ENCODE peak calls at places on chromosomes 13 and 19, in six cellular contexts. One of them, this sample, is unnamed.
A peak's percentile ranks its signal among the peaks of the same experiment; 100 is the strongest.

GRCh38 chr13:50448535-50448981 is 394.9 kb downstream of the DLEU7 start:
- DNase-seq in suprapubic skin: no peak
- DNase-seq in K562: no peak
- DNase-seq in mammary epithelial cell: peak; percentile 60
- DNase-seq in lung: no peak
- DNase-seq in transverse colon: no peak
- DNase-seq in this sample: no peak

GRCh38 chr19:6662692-6663091 is 7.3 kb downstream of the TNFSF14 start:
- DNase-seq in suprapubic skin: no peak
- DNase-seq in K562: no peak
- DNase-seq in mammary epithelial cell: no peak
- DNase-seq in lung: no peak
- DNase-seq in transverse colon: no peak
- DNase-seq in this sample: no peak

GRCh38 chr19:35090795-35091214 is 24.8 kb upstream of the FXYD3 start:
- DNase-seq in suprapubic skin: no peak
- DNase-seq in K562: no peak
- DNase-seq in mammary epithelial cell: no peak
- DNase-seq in lung: no peak
- DNase-seq in transverse colon: no peak
- DNase-seq in this sample: no peak

GRCh38 chr13:79549355-79550106 is 68.6 kb downstream of the NDFIP2 start:
- DNase-seq in suprapubic skin: no peak
- DNase-seq in K562: no peak
- DNase-seq in mammary epithelial cell: no peak
- DNase-seq in lung: no peak
- DNase-seq in transverse colon: no peak
- DNase-seq in this sample: no peak

GRCh38 chr13:86731987-86732386 is 932.8 kb upstream of the SLITRK6 start:
- DNase-seq in suprapubic skin: no peak
- DNase-seq in K562: no peak
- DNase-seq in mammary epithelial cell: no peak
- DNase-seq in lung: no peak
- DNase-seq in transverse colon: no peak
- DNase-seq in this sample: no peak

GRCh38 chr13:106151056-106151699 is 384.3 kb downstream of the EFNB2 start:
- DNase-seq in suprapubic skin: no peak
- DNase-seq in K562: no peak
- DNase-seq in mammary epithelial cell: peak; percentile 99
- DNase-seq in lung: no peak
- DNase-seq in transverse colon: peak; percentile 37
- DNase-seq in this sample: no peak

GRCh38 chr19:12603714-12604113 is 6.9 kb downstream of the ZNF490 start:
- DNase-seq in suprapubic skin: no peak
- DNase-seq in K562: no peak
- DNase-seq in mammary epithelial cell: no peak
- DNase-seq in lung: no peak
- DNase-seq in transverse colon: peak; percentile 17
- DNase-seq in this sample: peak; percentile 12

GRCh38 chr13:82672248-82672647 is 1210.0 kb downstream of the SLITRK1 start:
- DNase-seq in suprapubic skin: no peak
- DNase-seq in K562: no peak
- DNase-seq in mammary epithelial cell: no peak
- DNase-seq in lung: no peak
- DNase-seq in transverse colon: no peak
- DNase-seq in this sample: no peak

GRCh38 chr13:29878101-29878500 is 27.7 kb upstream of the UBL3 start:
- DNase-seq in suprapubic skin: no peak
- DNase-seq in K562: no peak
- DNase-seq in mammary epithelial cell: no peak
- DNase-seq in lung: no peak
- DNase-seq in transverse colon: no peak
- DNase-seq in this sample: no peak

GRCh38 chr19:8161135-8161646 is 11.8 kb upstream of the FBN3 start:
- DNase-seq in suprapubic skin: no peak
- DNase-seq in K562: peak; percentile 81
- DNase-seq in mammary epithelial cell: peak; percentile 27
- DNase-seq in lung: peak; percentile 41
- DNase-seq in transverse colon: no peak
- DNase-seq in this sample: peak; percentile 72

GRCh38 chr13:48412100-48412556 is 785 bp downstream of the LPAR6 start:
- DNase-seq in suprapubic skin: no peak
- DNase-seq in K562: no peak
- DNase-seq in mammary epithelial cell: peak; percentile 25
- DNase-seq in lung: no peak
- DNase-seq in transverse colon: no peak
- DNase-seq in this sample: no peak

GRCh38 chr13:111228262-111229144 is 91.9 kb upstream of the TEX29 start:
- DNase-seq in suprapubic skin: no peak
- DNase-seq in K562: no peak
- DNase-seq in mammary epithelial cell: no peak
- DNase-seq in lung: no peak
- DNase-seq in transverse colon: no peak
- DNase-seq in this sample: no peak

GRCh38 chr19:47633516-47633915 is 24.6 kb downstream of the BICRA start:
- DNase-seq in suprapubic skin: no peak
- DNase-seq in K562: no peak
- DNase-seq in mammary epithelial cell: peak; percentile 86
- DNase-seq in lung: no peak
- DNase-seq in transverse colon: no peak
- DNase-seq in this sample: no peak

GRCh38 chr19:49109569-49110233 is 4.5 kb upstream of the LIN7B start:
- DNase-seq in suprapubic skin: no peak
- DNase-seq in K562: no peak
- DNase-seq in mammary epithelial cell: no peak
- DNase-seq in lung: no peak
- DNase-seq in transverse colon: no peak
- DNase-seq in this sample: no peak

GRCh38 chr13:20159646-20160345 is 1.1 kb downstream of the GJA3 start:
- DNase-seq in suprapubic skin: no peak
- DNase-seq in K562: no peak
- DNase-seq in mammary epithelial cell: no peak
- DNase-seq in lung: no peak
- DNase-seq in transverse colon: no peak
- DNase-seq in this sample: no peak

GRCh38 chr13:34587586-34587985 is 354.5 kb upstream of the NBEA start:
- DNase-seq in suprapubic skin: no peak
- DNase-seq in K562: no peak
- DNase-seq in mammary epithelial cell: no peak
- DNase-seq in lung: no peak
- DNase-seq in transverse colon: no peak
- DNase-seq in this sample: no peak

GRCh38 chr13:94112227-94112626 is 367.3 kb downstream of the DCT start:
- DNase-seq in suprapubic skin: no peak
- DNase-seq in K562: no peak
- DNase-seq in mammary epithelial cell: peak; percentile 80
- DNase-seq in lung: no peak
- DNase-seq in transverse colon: no peak
- DNase-seq in this sample: no peak

GRCh38 chr13:51821666-51822065 is 17.7 kb upstream of the DHRS12 start:
- DNase-seq in suprapubic skin: no peak
- DNase-seq in K562: no peak
- DNase-seq in mammary epithelial cell: no peak
- DNase-seq in lung: no peak
- DNase-seq in transverse colon: no peak
- DNase-seq in this sample: peak; percentile 88

GRCh38 chr13:75870397-75870801 is 234.3 kb downstream of the LMO7 start:
- DNase-seq in suprapubic skin: no peak
- DNase-seq in K562: peak; percentile 26
- DNase-seq in mammary epithelial cell: no peak
- DNase-seq in lung: no peak
- DNase-seq in transverse colon: no peak
- DNase-seq in this sample: peak; percentile 24

GRCh38 chr19:28065026-28065425 is 1147.9 kb downstream of the UQCRFS1 start:
- DNase-seq in suprapubic skin: no peak
- DNase-seq in K562: no peak
- DNase-seq in mammary epithelial cell: no peak
- DNase-seq in lung: no peak
- DNase-seq in transverse colon: no peak
- DNase-seq in this sample: no peak

GRCh38 chr19:35141627-35142401 is 1.2 kb upstream of the FXYD7 start:
- DNase-seq in suprapubic skin: no peak
- DNase-seq in K562: no peak
- DNase-seq in mammary epithelial cell: no peak
- DNase-seq in lung: no peak
- DNase-seq in transverse colon: no peak
- DNase-seq in this sample: peak; percentile 45

GRCh38 chr13:38210928-38211596 is 138.6 kb upstream of the UFM1 start:
- DNase-seq in suprapubic skin: no peak
- DNase-seq in K562: no peak
- DNase-seq in mammary epithelial cell: no peak
- DNase-seq in lung: no peak
- DNase-seq in transverse colon: no peak
- DNase-seq in this sample: no peak

GRCh38 chr13:44040070-44040753 is 160.5 kb downstream of the LACC1 start:
- DNase-seq in suprapubic skin: no peak
- DNase-seq in K562: no peak
- DNase-seq in mammary epithelial cell: no peak
- DNase-seq in lung: no peak
- DNase-seq in transverse colon: no peak
- DNase-seq in this sample: no peak

GRCh38 chr19:55118401-55118991 is 1.1 kb upstream of the PPP1R12C start:
- DNase-seq in suprapubic skin: no peak
- DNase-seq in K562: peak; percentile 74
- DNase-seq in mammary epithelial cell: no peak
- DNase-seq in lung: peak; percentile 69
- DNase-seq in transverse colon: peak; percentile 35
- DNase-seq in this sample: no peak

DNA sequence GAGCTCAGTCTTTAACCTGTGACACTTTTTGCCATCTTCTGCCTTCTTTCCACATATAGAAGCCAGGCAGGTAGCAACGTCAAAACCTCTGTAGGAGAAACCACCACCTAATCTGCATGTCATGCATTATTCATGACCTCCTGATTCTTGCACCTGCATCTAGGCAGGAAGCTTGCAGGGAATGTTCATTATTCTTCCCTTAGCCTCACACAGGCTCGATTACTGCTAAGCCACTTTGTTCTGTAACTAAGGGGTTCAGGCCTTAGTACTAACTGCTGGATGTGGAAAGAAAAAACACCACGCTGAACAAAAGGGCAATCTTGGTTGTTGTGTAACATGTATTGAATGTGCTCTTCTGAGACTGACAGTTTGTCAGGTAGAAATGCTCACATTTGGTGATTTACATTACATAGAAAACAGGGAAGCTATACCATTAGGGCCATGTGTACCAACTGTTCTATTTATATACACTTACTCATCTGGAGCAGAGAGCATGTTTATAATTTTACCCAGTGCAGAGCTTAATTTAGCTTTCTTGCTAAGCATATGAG is 366.9 kb downstream of the KLF12 start:
- DNase-seq in suprapubic skin: no peak
- DNase-seq in K562: no peak
- DNase-seq in mammary epithelial cell: no peak
- DNase-seq in lung: no peak
- DNase-seq in transverse colon: no peak
- DNase-seq in this sample: peak; percentile 27
- H3K4me3 ChIP-seq in suprapubic skin: no peak overlapping the region
- H3K4me3 ChIP-seq in K562: no peak overlapping the region
- H3K4me3 ChIP-seq in mammary epithelial cell: no peak overlapping the region
- H3K4me3 ChIP-seq in lung: no peak overlapping the region
- H3K4me3 ChIP-seq in transverse colon: no peak overlapping the region
- H3K4me3 ChIP-seq in this sample: no peak overlapping the region

GRCh38 chr13:98143157-98143553 is 261 bp downstream of the FARP1 start:
- DNase-seq in suprapubic skin: no peak
- DNase-seq in K562: no peak
- DNase-seq in mammary epithelial cell: no peak
- DNase-seq in lung: no peak
- DNase-seq in transverse colon: no peak
- DNase-seq in this sample: no peak

GRCh38 chr13:98142427-98143156 is at the start of gene FARP1:
- DNase-seq in suprapubic skin: peak; percentile 80
- DNase-seq in K562: peak; percentile 49
- DNase-seq in mammary epithelial cell: peak; percentile 77
- DNase-seq in lung: peak; percentile 71
- DNase-seq in transverse colon: peak; percentile 84
- DNase-seq in this sample: no peak

GRCh38 chr13:98141509-98141908 is 1.4 kb upstream of the FARP1 start:
- DNase-seq in suprapubic skin: no peak
- DNase-seq in K562: no peak
- DNase-seq in mammary epithelial cell: no peak
- DNase-seq in lung: no peak
- DNase-seq in transverse colon: no peak
- DNase-seq in this sample: no peak

GRCh38 chr13:98141091-98141490 is 1.8 kb upstream of the FARP1 start:
- DNase-seq in suprapubic skin: no peak
- DNase-seq in K562: no peak
- DNase-seq in mammary epithelial cell: no peak
- DNase-seq in lung: no peak
- DNase-seq in transverse colon: no peak
- DNase-seq in this sample: no peak

DNA sequence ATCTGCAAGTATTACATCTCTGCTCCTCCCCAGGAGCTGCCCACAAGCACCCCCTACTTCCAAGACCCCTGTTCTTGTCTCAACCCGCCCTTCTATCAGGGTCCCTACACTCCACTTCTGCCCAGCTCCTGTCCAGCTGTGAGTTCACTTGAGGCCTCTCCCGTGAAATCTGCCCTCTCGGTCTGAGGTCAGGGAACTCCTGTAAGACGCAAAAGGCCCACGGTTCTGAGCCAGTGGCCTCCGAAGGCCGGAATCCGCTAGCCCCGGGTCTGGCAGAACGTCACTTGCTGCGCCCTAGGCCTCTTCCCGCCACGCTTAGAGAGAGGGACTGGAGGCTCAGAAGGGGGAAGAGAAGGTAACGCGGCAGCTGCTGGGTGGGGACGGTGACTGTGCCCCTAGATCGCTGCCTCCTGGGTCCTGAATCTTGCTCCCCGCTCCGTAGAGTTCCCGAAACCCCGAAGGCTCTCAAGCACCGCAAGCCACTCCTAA is 912 bp upstream of the FARP1 start:
- DNase-seq in suprapubic skin: no peak
- DNase-seq in K562: no peak
- DNase-seq in mammary epithelial cell: no peak
- DNase-seq in lung: peak; percentile 33
- DNase-seq in transverse colon: peak; percentile 38
- DNase-seq in this sample: no peak
- H3K27ac ChIP-seq in suprapubic skin: peak overlapping the region; percentile 86
- H3K27ac ChIP-seq in K562: no peak overlapping the region
- H3K27ac ChIP-seq in mammary epithelial cell: no peak overlapping the region
- H3K27ac ChIP-seq in lung: peak overlapping the region; percentile 87
- H3K27ac ChIP-seq in transverse colon: peak overlapping the region; percentile 80
- H3K27ac ChIP-seq in this sample: no peak overlapping the region

DNA sequence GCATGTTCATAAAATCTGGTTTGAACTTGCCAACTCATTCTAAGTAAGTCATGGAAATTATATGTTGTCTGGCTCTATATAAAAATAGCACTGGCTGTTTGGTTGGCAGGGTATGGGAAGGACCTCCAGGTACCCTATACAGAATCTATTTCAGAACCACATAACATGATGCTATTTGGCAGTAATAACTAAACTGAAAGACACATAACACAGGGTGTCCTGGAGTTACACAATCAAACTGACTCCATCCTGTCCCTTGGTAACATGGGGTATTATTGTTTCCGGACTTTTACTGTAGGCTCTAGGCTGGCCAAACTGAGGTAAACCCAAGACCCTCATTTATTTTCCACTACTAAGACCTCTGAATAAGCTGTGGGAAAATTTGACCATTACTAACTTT is 248.8 kb downstream of the RGCC start:
- DNase-seq in suprapubic skin: no peak
- DNase-seq in K562: no peak
- DNase-seq in mammary epithelial cell: no peak
- DNase-seq in lung: no peak
- DNase-seq in transverse colon: no peak
- DNase-seq in this sample: no peak
- H3K4me3 ChIP-seq in suprapubic skin: no peak overlapping the region
- H3K4me3 ChIP-seq in K562: no peak overlapping the region
- H3K4me3 ChIP-seq in mammary epithelial cell: no peak overlapping the region
- H3K4me3 ChIP-seq in lung: no peak overlapping the region
- H3K4me3 ChIP-seq in transverse colon: no peak overlapping the region
- H3K4me3 ChIP-seq in this sample: no peak overlapping the region

GRCh38 chr19:38362076-38362945 is 12.1 kb upstream of the PSMD8 start:
- DNase-seq in suprapubic skin: peak; percentile 92
- DNase-seq in K562: peak; percentile 91
- DNase-seq in mammary epithelial cell: peak; percentile 81
- DNase-seq in lung: peak; percentile 91
- DNase-seq in transverse colon: peak; percentile 89
- DNase-seq in this sample: peak; percentile 74
- H3K27ac ChIP-seq in suprapubic skin: peak overlapping the region; percentile 40
- H3K27ac ChIP-seq in K562: no peak overlapping the region
- H3K27ac ChIP-seq in mammary epithelial cell: no peak overlapping the region
- H3K27ac ChIP-seq in lung: peak overlapping the region; percentile 44
- H3K27ac ChIP-seq in transverse colon: peak overlapping the region; percentile 55
- H3K27ac ChIP-seq in this sample: peak overlapping the region; percentile 37